ENCODE peak calls at places on chromosomes 3 and 15, in five cellular contexts. U is RWPE2, Z is psoas muscle, E is endodermal cell, D is heart right ventricle. O is an unnamed sample.

GRCh38 chr3:148604270-148605085 is 93.2 kb upstream of the AGTR1 start:
- DNase-seq in U (no peak), Z (peak; percentile 25), E (no peak), D (no peak), O (no peak)

GRCh38 chr3:195226900-195227447 is 44.0 kb downstream of the XXYLT1 start:
- DNase-seq in U (no peak), Z (no peak), E (peak; percentile 75), D (no peak), O (no peak)

GRCh38 chr3:34411596-34411995 is 613.2 kb downstream of the PDCD6IP start:
- DNase-seq in U (no peak), Z (no peak), E (no peak), D (no peak), O (no peak)

GRCh38 chr15:98896802-98897732 is 110.5 kb downstream of the PGPEP1L start:
- DNase-seq in U (peak; percentile 92), Z (no peak), E (no peak), D (no peak), O (no peak)

GRCh38 chr3:101195951-101196713 is 124.2 kb downstream of the IMPG2 start:
- DNase-seq in U (no peak), Z (no peak), E (no peak), D (no peak), O (no peak)

GRCh38 chr3:10602769-10603768 is 97.7 kb upstream of the ATP2B2 start:
- DNase-seq in U (no peak), Z (no peak), E (no peak), D (no peak), O (no peak)

GRCh38 chr3:173725507-173725906 is 328.0 kb downstream of the NLGN1 start:
- DNase-seq in U (no peak), Z (no peak), E (no peak), D (no peak), O (no peak)

GRCh38 chr3:171163724-171164465 is 137.4 kb upstream of the SLC2A2 start:
- DNase-seq in U (no peak), Z (no peak), E (no peak), D (no peak), O (no peak)

GRCh38 chr3:67357610-67358458 is 296.6 kb downstream of the SUCLG2 start:
- DNase-seq in U (no peak), Z (no peak), E (peak; percentile 89), D (no peak), O (no peak)

GRCh38 chr3:10527295-10528016 is 22.1 kb upstream of the ATP2B2 start:
- DNase-seq in U (no peak), Z (no peak), E (peak; percentile 57), D (no peak), O (no peak)

GRCh38 chr15:95734422-95735316 is 595.8 kb upstream of the NR2F2 start:
- DNase-seq in U (no peak), Z (no peak), E (no peak), D (no peak), O (no peak)

GRCh38 chr15:77266708-77267387 is 153.1 kb downstream of the PEAK1 start:
- DNase-seq in U (no peak), Z (no peak), E (peak; percentile 72), D (no peak), O (no peak)

GRCh38 chr15:101029971-101030661 is 111.0 kb downstream of the LRRK1 start:
- DNase-seq in U (peak; percentile 52), Z (no peak), E (peak; percentile 26), D (no peak), O (peak; percentile 3)

GRCh38 chr3:72113564-72113963 is 328.6 kb upstream of the PROK2 start:
- DNase-seq in U (no peak), Z (no peak), E (no peak), D (no peak), O (peak; percentile 48)

GRCh38 chr3:33103034-33103433 is 6.1 kb upstream of the GLB1 start:
- DNase-seq in U (no peak), Z (no peak), E (no peak), D (no peak), O (no peak)

GRCh38 chr3:171784387-171784786 is 25.9 kb downstream of the PLD1 start:
- DNase-seq in U (no peak), Z (no peak), E (no peak), D (no peak), O (no peak)

GRCh38 chr3:101466465-101467309 is 46.3 kb downstream of the SENP7 start:
- DNase-seq in U (no peak), Z (no peak), E (peak; percentile 84), D (no peak), O (no peak)

GRCh38 chr3:172387728-172388127 is 60.5 kb downstream of the GHSR start:
- DNase-seq in U (no peak), Z (no peak), E (no peak), D (no peak), O (no peak)

GRCh38 chr15:101613130-101614000 is 38.8 kb downstream of the TM2D3 start:
- DNase-seq in U (no peak), Z (peak; percentile 86), E (no peak), D (peak; percentile 87), O (peak; percentile 96)

GRCh38 chr3:71341721-71342120 is 241.8 kb downstream of the FOXP1 start:
- DNase-seq in U (no peak), Z (no peak), E (no peak), D (no peak), O (no peak)

GRCh38 chr3:64484289-64484992 is 203.4 kb downstream of the ADAMTS9 start:
- DNase-seq in U (no peak), Z (peak; percentile 74), E (peak; percentile 96), D (peak; percentile 73), O (peak; percentile 67)

GRCh38 chr3:16824085-16824696 is 60.6 kb upstream of the PLCL2 start:
- DNase-seq in U (no peak), Z (no peak), E (no peak), D (no peak), O (no peak)

DNA sequence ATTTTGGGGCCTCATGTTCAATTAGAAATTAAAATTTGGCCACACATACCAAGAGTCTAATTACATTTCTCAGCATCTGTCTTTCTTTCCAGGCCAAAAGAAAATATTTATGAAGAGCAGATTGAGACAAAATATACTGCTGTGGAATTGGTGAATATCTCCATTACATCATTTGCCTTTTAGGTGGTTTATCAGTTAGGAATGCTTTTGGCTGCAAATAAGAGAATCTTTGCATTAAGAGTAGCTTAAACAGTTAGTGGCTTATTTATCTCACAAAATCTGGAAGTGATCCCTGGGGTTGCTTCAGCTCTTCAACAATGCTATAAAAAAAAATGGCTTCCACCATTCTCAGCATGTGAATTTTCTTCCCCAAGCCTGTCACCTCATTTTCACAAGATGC is 308.7 kb downstream of the MAGI1 start:
- DNase-seq in U (no peak), Z (no peak), E (no peak), D (no peak), O (no peak)
- TF ChIP-seq CTCF in U (no peak), Z (no peak), E (no peak), D (no peak), O (no peak)

DNA sequence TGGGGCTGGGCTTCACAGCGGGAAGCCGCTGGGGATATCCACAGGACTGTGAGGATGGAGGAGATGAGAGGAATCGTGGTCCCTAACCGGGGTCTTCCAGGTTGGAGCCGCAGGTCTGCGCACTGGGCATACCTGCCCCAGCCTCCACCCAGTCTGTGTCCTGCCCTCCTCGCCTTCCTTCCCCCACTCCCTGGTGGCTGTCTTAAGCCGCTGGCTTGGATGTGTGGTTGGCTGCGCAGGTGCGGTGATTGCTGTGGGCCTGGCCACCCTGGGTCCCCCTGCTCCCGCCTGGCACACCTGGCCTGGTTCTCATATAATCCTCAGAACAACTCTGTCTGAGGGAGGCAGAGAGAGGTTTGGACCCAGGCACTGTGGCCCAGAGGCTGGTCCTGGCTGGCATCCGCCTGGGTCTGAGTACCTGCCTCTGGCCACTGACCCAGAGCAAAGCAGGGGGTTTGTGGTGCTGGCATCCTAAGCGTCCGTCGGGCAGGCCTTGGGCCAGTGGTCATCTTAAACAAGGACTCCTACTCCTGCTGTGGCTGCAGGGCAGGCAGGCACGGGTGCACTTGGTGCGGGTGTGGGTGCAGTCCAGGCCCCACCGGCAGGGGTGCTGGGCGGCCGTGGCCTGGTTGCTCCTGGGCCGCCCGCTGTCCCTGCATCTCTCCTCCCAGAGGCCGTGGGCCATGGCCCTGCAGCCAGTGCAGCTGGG is 18.7 kb downstream of the PLXNA1 start:
- DNase-seq in U (no peak), Z (no peak), E (peak; percentile 59), D (no peak), O (no peak)
- H3K4me1 ChIP-seq in U (peaks cover 19% of the 10 kb centered on the region), Z (peaks cover 18% of the 10 kb centered on the region), E (peaks cover 12% of the 10 kb centered on the region), D (peaks cover 67% of the 10 kb centered on the region), O (peaks cover 4% of the 10 kb centered on the region)

DNA sequence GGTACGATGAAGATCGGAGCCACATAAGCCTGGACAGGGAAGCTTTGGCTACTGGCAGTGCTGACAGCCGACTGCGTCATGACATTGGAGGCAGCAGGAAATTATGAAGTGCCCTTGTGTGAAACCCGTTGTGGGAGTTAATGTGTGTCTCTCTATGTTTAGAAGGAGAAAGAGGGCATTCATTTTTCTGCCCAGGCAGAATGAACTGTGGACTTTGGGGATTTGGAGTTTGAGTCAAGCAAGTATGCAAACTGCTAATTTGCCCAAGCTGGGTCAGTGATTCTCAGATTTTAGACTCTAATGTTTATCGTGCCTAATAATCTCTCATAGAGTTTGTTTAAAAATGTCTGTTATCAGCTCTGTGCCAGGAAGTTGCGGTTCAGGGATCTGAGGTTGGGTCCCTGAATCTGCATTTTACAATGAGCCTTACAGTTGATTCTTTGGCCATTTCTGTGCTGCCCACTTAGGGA is 5.6 kb downstream of the CTXND1 start:
- DNase-seq in U (no peak), Z (no peak), E (no peak), D (no peak), O (no peak)
- H3K27me3 ChIP-seq in U (peaks cover 54% of the 10 kb centered on the region), Z (peaks cover 32% of the 10 kb centered on the region), E (peaks cover 22% of the 10 kb centered on the region), D (peaks cover 66% of the 10 kb centered on the region), O (peaks cover 2% of the 10 kb centered on the region)

GRCh38 chr15:87483468-87483867 is 773.1 kb downstream of the NTRK3 start:
- DNase-seq in U (no peak), Z (no peak), E (no peak), D (no peak), O (no peak)

GRCh38 chr15:87478688-87479072 is 777.9 kb downstream of the NTRK3 start:
- DNase-seq in U (no peak), Z (no peak), E (no peak), D (no peak), O (no peak)

GRCh38 chr15:87477056-87477455 is 779.5 kb downstream of the NTRK3 start:
- DNase-seq in U (no peak), Z (no peak), E (no peak), D (no peak), O (no peak)

DNA sequence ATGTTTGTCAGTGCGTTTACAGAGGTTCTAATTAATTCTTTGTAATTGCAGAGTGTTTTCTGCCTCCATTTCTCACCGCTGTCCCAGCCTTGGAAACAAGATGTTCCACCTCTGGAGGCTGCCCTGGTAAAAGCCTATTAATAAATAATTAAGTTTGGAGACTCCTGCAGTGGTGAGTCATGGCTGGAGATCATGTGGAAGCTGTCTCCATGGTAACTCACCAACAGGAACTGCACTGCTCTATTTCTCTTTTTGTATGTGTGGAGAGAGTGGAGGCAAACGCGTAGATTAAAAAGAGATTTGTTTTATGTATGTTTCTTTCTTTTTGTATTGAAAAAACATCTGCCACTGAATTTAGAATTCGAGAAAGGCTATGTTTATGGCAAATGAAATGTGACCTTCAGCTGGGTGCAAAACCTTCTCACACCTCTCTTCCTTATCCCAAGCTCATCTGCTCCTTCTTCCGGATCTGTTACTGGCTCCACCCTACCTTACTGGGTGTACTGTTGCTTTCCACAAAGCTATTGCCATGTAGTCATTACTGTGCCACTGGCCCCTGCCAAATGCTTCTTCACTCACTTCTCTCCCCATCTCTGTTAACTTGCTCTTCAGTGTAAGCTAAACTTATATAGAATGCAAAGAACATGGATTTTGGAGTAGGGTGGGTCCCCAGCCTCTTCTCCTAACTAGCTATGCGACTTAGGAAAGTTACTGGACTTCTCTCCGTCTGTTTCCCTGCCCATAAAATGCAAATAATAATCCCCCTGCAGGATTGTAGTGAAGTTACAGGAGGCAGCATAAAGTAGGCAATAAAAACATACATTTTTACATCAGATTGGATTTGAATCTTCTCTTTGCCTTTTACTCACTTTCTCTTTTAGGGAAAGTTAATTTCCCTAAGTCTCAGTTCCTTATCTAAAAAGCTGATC is 778.5 kb downstream of the NTRK3 start:
- DNase-seq in U (peak; percentile 60), Z (no peak), E (peak; percentile 57), D (no peak), O (no peak)
- TF ChIP-seq CTCF in U (no peak), Z (no peak), E (peak; percentile 50), D (no peak), O (no peak)

GRCh38 chr15:67823371-67824156 is 1.7 kb upstream of the SKOR1 start:
- DNase-seq in U (no peak), Z (no peak), E (peak; percentile 65), D (no peak), O (no peak)
- H3K4me1 ChIP-seq in U (no peaks in the 10 kb centered on the region), Z (peaks cover 13% of the 10 kb centered on the region), E (peaks cover 8% of the 10 kb centered on the region), D (peaks cover 65% of the 10 kb centered on the region), O (peaks cover 62% of the 10 kb centered on the region)

O was measured in heart left ventricle.